ENCODE peak calls at places on chromosomes 13 and 19, in six cellular contexts. I is OCI-LY7, H is astrocyte of the spinal cord, A is ovary, Q is retinal pigment epithelial cell, G is fibroblast of pulmonary artery. M is an unnamed sample.

GRCh38 chr19:1747285-1748114 is 5.8 kb upstream of the ONECUT3 start:
- DNase-seq in G (peak), A (no peak), H (peak), I (no peak), Q (peak), M (peak)

GRCh38 chr13:41213919-41214318 is 19.6 kb upstream of the KBTBD7 start:
- DNase-seq in G (no peak), Q (no peak), H (no peak), I (no peak), A (no peak), M (no peak)

GRCh38 chr13:46553521-46553885 is 533 bp downstream of the LRCH1 start:
- DNase-seq in G (no peak), H (no peak), I (no peak), Q (no peak), A (peak), M (no peak)

GRCh38 chr13:74203576-74203975 is 69.4 kb upstream of the KLF12 start:
- DNase-seq in Q (no peak), I (no peak), A (no peak), H (peak), G (no peak), M (no peak)

GRCh38 chr13:27264181-27264580 is 6.4 kb upstream of the RASL11A start:
- DNase-seq in Q (no peak), H (peak), A (no peak), G (peak), I (peak), M (peak)

GRCh38 chr13:100854091-100854490 is 179.5 kb upstream of the TMTC4 start:
- DNase-seq in H (no peak), I (no peak), A (no peak), Q (no peak), G (no peak), M (no peak)

GRCh38 chr13:109331898-109332297 is 454.5 kb downstream of the IRS2 start:
- DNase-seq in I (no peak), Q (no peak), G (peak), A (no peak), H (peak), M (peak)

GRCh38 chr13:20953245-20953931 is 50.8 kb upstream of the XPO4 start:
- DNase-seq in A (no peak), Q (no peak), I (no peak), G (no peak), H (no peak), M (no peak)

GRCh38 chr13:31172535-31172934 is 10.8 kb upstream of the HSPH1 start:
- DNase-seq in A (no peak), I (no peak), G (peak), H (peak), Q (peak), M (peak)

GRCh38 chr19:18153555-18154134 is 682 bp downstream of the PIK3R2 start:
- DNase-seq in I (peak), Q (no peak), A (peak), H (no peak), G (no peak), M (no peak)

GRCh38 chr19:18152444-18152816 is 533 bp upstream of the PIK3R2 start:
- DNase-seq in H (peak), A (peak), I (peak), G (peak), Q (peak), M (peak)

GRCh38 chr19:18152817-18153554 is at the start of gene PIK3R2:
- DNase-seq in I (peak), G (peak), H (peak), A (peak), Q (peak), M (peak)

GRCh38 chr19:18149596-18149975 is 3.4 kb upstream of the PIK3R2 start:
- DNase-seq in I (no peak), H (no peak), G (no peak), Q (no peak), A (no peak), M (no peak)

GRCh38 chr19:18150776-18151624 is 2.0 kb upstream of the PIK3R2 start:
- DNase-seq in H (no peak), I (no peak), A (peak), G (no peak), Q (no peak), M (no peak)
- H3K4me3 ChIP-seq in H (no peak), I (no peak), A (no peak), G (no peak), Q (no peak), M (no peak)

GRCh38 chr19:50420127-50420526 is 1.4 kb downstream of the SPIB start:
- DNase-seq in I (no peak), H (no peak), G (no peak), A (no peak), Q (no peak), M (no peak)

GRCh38 chr19:50420808-50421207 is 2.1 kb downstream of the SPIB start:
- DNase-seq in H (no peak), G (no peak), Q (no peak), I (no peak), A (no peak), M (no peak)

GRCh38 chr19:50418186-50419021 is at the start of gene SPIB:
- DNase-seq in H (no peak), Q (no peak), I (peak), G (no peak), A (no peak), M (no peak)

GRCh38 chr19:50419022-50419579 is 363 bp downstream of the SPIB start:
- DNase-seq in H (no peak), Q (no peak), G (no peak), A (no peak), I (no peak), M (no peak)

DNA sequence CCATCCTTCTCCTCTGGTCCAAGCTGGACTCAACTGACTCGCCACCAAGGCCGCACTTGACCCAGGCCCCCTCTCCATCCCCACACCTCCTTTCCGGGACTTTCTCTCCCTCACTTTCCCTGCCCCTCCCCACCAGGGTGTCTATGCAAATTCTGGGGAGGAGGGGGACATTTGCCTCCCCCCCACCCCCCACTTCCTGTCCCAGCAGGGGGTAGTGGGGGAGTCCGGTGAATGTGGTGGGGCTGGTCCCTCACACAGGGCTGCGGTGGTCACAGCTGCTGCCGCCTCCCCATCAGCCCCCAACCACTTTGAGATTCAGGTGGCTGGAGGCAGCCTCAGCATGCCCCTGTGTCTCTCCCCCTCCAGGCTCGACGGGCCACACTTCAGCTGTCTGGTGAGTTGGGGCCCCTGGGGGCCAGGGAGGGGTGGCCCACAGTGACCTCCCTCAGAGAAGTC is 870 bp downstream of the SPIB start:
- DNase-seq in I (peak), A (no peak), H (no peak), Q (no peak), G (no peak), M (no peak)
- H3K4me3 ChIP-seq in I (peak), A (no peak), H (no peak), Q (no peak), G (no peak), M (no peak)

DNA sequence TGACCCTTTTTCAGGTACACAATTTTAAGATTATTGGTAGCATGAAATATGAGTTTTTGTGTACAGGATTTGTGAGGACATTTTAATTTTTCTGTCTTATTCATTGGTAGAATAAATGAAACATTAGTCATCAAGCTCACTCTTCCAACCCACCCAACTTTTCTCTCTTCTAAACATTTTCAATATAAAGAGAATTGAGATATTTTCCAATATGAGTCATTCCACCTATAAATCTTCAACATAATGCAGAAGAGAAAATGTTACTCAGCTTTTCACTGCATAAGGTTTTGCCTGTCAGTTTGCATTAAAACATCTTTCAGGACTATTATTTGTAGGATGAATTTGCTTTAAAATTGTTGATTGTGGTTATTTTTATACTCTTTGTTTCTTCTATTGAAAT is 330.7 kb downstream of the PCDH20 start:
- DNase-seq in A (no peak), G (no peak), I (no peak), Q (peak), H (peak), M (no peak)
- H3K4me3 ChIP-seq in A (no peak), G (no peak), I (no peak), Q (no peak), H (no peak), M (no peak)

GRCh38 chr19:9610484-9611113 is 10.4 kb downstream of the ZNF561 start:
- DNase-seq in G (no peak), H (no peak), Q (no peak), I (no peak), A (no peak), M (no peak)
- H3K4me3 ChIP-seq in G (no peak), H (no peak), Q (no peak), I (no peak), A (no peak), M (no peak)

DNA sequence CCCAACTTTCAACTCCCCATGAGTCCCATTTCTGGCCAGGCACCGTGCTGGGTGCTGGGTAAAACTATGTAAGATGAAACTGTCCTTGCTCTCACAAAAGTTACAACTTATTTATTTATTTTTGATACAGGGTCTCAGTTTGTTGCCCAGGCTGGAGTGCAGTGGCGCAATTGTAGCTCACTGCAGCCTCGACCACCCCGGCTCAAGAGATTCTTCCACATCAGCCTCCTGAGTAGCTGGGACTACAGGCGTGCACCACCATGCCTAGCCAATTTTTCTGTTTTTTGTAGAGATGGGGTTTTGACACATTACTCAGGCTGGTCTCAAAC is 12.9 kb upstream of the CADM4 start:
- DNase-seq in Q (no peak), G (no peak), A (no peak), H (no peak), I (no peak), M (no peak)
- H3K4me3 ChIP-seq in Q (no peak), G (no peak), A (no peak), H (no peak), I (no peak), M (no peak)